ENCODE peak calls at places on chromosome 6, in ten cellular contexts. X is stomach, C is ovary, W is A549, R is sigmoid colon, F is IMR-90, Y is uterus, H is heart left ventricle, V is adrenal gland, P is tibial nerve. D is an unnamed sample. For H3K4me1, the result is how much of the 10 kb centered on the place peaks cover.

GRCh38 chr6:45822269-45822812 is 193.3 kb downstream of the CLIC5 start:
- DNase-seq in X (no peak), C (no peak), W (no peak), R (no peak), F (no peak), Y (no peak), H (no peak), V (no peak), P (no peak), D (no peak)

GRCh38 chr6:79010422-79010821 is 67.6 kb downstream of the PHIP start:
- DNase-seq in X (no peak), C (no peak), W (no peak), R (no peak), F (no peak), Y (no peak), H (no peak), V (no peak), P (no peak), D (no peak)

GRCh38 chr6:44002071-44002590 is 125.1 kb downstream of the MRPL14 start:
- DNase-seq in X (no peak), C (no peak), W (no peak), R (no peak), F (no peak), Y (no peak), H (no peak), V (no peak), P (no peak), D (no peak)

GRCh38 chr6:142542704-142543233 is 241.0 kb downstream of the ADGRG6 start:
- DNase-seq in X (peak), C (peak), W (no peak), R (peak), F (peak), Y (peak), H (peak), V (peak), P (peak), D (peak)

GRCh38 chr6:20198764-20199174 is 13.5 kb downstream of the MBOAT1 start:
- DNase-seq in X (no peak), C (no peak), W (no peak), R (no peak), F (no peak), Y (no peak), H (no peak), V (no peak), P (no peak), D (no peak)

GRCh38 chr6:151609146-151609962 is 115.5 kb downstream of the CCDC170 start:
- DNase-seq in X (no peak), C (peak), W (no peak), R (peak), F (no peak), Y (peak), H (peak), V (peak), P (peak), D (no peak)

GRCh38 chr6:19664878-19665715 is 172.1 kb upstream of the ID4 start:
- DNase-seq in X (no peak), C (no peak), W (no peak), R (no peak), F (no peak), Y (no peak), H (no peak), V (no peak), P (no peak), D (no peak)

GRCh38 chr6:144478487-144478886 is 193.4 kb downstream of the UTRN start:
- DNase-seq in X (no peak), C (peak), W (no peak), R (no peak), F (no peak), Y (peak), H (peak), V (no peak), P (peak), D (peak)

GRCh38 chr6:33313709-33314514 is at the start of gene TAPBP:
- DNase-seq in X (peak), C (peak), W (peak), R (peak), F (peak), Y (peak), H (peak), V (peak), P (peak), D (peak)

GRCh38 chr6:90892271-90892670 is 305.4 kb upstream of the MAP3K7 start:
- DNase-seq in X (no peak), C (no peak), W (no peak), R (no peak), F (no peak), Y (no peak), H (no peak), V (no peak), P (no peak), D (no peak)

GRCh38 chr6:41539204-41539603 is 7.0 kb upstream of the FOXP4 start:
- DNase-seq in X (no peak), C (no peak), W (no peak), R (no peak), F (no peak), Y (no peak), H (no peak), V (no peak), P (no peak), D (no peak)

GRCh38 chr6:18244251-18244650 is 20.1 kb downstream of the DEK start:
- DNase-seq in X (no peak), C (no peak), W (no peak), R (no peak), F (no peak), Y (no peak), H (no peak), V (no peak), P (no peak), D (no peak)

GRCh38 chr6:18246205-18246604 is 18.1 kb downstream of the DEK start:
- DNase-seq in X (no peak), C (no peak), W (no peak), R (no peak), F (no peak), Y (no peak), H (no peak), V (no peak), P (no peak), D (no peak)

GRCh38 chr6:18245079-18245478 is 19.3 kb downstream of the DEK start:
- DNase-seq in X (no peak), C (no peak), W (no peak), R (no peak), F (no peak), Y (no peak), H (no peak), V (no peak), P (no peak), D (no peak)

GRCh38 chr6:18247002-18247401 is 17.3 kb downstream of the DEK start:
- DNase-seq in X (no peak), C (no peak), W (no peak), R (no peak), F (no peak), Y (no peak), H (no peak), V (no peak), P (no peak), D (no peak)

DNA sequence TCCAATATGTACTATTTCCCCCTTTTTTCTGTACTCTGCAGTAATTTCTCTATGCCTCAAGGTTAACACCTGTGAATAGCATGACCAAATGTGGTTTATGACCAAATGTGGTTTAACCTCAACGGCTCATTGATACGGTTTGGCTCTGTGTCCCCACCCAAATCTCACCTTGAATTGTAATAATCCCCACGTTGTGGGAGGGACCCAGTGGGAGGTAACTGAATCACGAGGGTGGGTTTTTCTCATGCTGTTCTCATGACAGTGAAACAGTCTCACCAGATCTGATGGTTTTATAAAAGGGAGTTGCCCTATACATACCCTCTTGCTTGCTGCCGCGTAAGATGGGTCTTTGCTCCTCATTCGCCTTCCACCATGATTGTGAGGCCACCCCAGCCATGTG is 18.7 kb downstream of the DEK start:
- DNase-seq in X (no peak), C (no peak), W (no peak), R (no peak), F (no peak), Y (no peak), H (no peak), V (no peak), P (no peak), D (no peak)
- TF ChIP-seq POLR2A in X (no peak), C (no peak), W (no peak), R (no peak), F (no peak), Y (no peak), H (no peak), V (no peak), P (no peak), D (no peak)

GRCh38 chr6:111842271-111842822 is 30.9 kb downstream of the FYN start:
- DNase-seq in X (no peak), C (no peak), W (no peak), R (no peak), F (no peak), Y (no peak), H (no peak), V (no peak), P (no peak), D (no peak)

GRCh38 chr6:111838749-111839484 is 34.3 kb downstream of the FYN start:
- DNase-seq in X (no peak), C (no peak), W (no peak), R (no peak), F (no peak), Y (no peak), H (no peak), V (no peak), P (no peak), D (no peak)

GRCh38 chr6:111842891-111843290 is 30.4 kb downstream of the FYN start:
- DNase-seq in X (no peak), C (no peak), W (no peak), R (no peak), F (peak), Y (no peak), H (no peak), V (no peak), P (no peak), D (no peak)

GRCh38 chr6:111841822-111842221 is 31.4 kb downstream of the FYN start:
- DNase-seq in X (peak), C (no peak), W (no peak), R (no peak), F (peak), Y (no peak), H (no peak), V (peak), P (peak), D (no peak)

GRCh38 chr6:111840821-111841220 is 32.4 kb downstream of the FYN start:
- DNase-seq in X (no peak), C (no peak), W (no peak), R (no peak), F (no peak), Y (no peak), H (no peak), V (no peak), P (no peak), D (no peak)
- H3K4me1 ChIP-seq in X (half or more), C (under half), W (under half), R (under half), F (under half), Y (under half), H (half or more), V (under half), P (under half), D (under half)

GRCh38 chr6:160455484-160456213 is 107.5 kb downstream of the SLC22A3 start:
- DNase-seq in X (peak), C (peak), W (peak), R (peak), F (peak), Y (peak), H (peak), V (peak), P (peak), D (peak)

GRCh38 chr6:160450849-160451248 is 102.7 kb downstream of the SLC22A3 start:
- DNase-seq in X (no peak), C (no peak), W (no peak), R (no peak), F (no peak), Y (no peak), H (no peak), V (no peak), P (no peak), D (no peak)

GRCh38 chr6:160457843-160458242 is 109.7 kb downstream of the SLC22A3 start:
- DNase-seq in X (no peak), C (no peak), W (no peak), R (no peak), F (no peak), Y (no peak), H (no peak), V (no peak), P (no peak), D (no peak)

GRCh38 chr6:160454303-160454702 is 106.1 kb downstream of the SLC22A3 start:
- DNase-seq in X (no peak), C (no peak), W (no peak), R (no peak), F (no peak), Y (no peak), H (no peak), V (no peak), P (no peak), D (no peak)

GRCh38 chr6:160456214-160456546 is 108.0 kb downstream of the SLC22A3 start:
- DNase-seq in X (no peak), C (no peak), W (no peak), R (no peak), F (no peak), Y (no peak), H (no peak), V (no peak), P (no peak), D (no peak)
- TF ChIP-seq CTCF in X (peak), C (no peak), W (no peak), R (no peak), F (no peak), Y (no peak), H (no peak), V (no peak), P (no peak), D (no peak)

GRCh38 chr6:71287038-71287437 is 1.6 kb upstream of the OGFRL1 start:
- DNase-seq in X (no peak), C (no peak), W (no peak), R (peak), F (peak), Y (no peak), H (no peak), V (peak), P (peak), D (no peak)

GRCh38 chr6:71289802-71290175 is 1.2 kb downstream of the OGFRL1 start:
- DNase-seq in X (no peak), C (no peak), W (no peak), R (no peak), F (no peak), Y (no peak), H (no peak), V (no peak), P (no peak), D (no peak)

GRCh38 chr6:71287926-71288227 is 734 bp upstream of the OGFRL1 start:
- DNase-seq in X (no peak), C (no peak), W (no peak), R (no peak), F (no peak), Y (no peak), H (no peak), V (no peak), P (no peak), D (no peak)

GRCh38 chr6:71289039-71289801 is 609 bp downstream of the OGFRL1 start:
- DNase-seq in X (no peak), C (peak), W (no peak), R (peak), F (no peak), Y (peak), H (peak), V (peak), P (no peak), D (no peak)

GRCh38 chr6:71288228-71289038 is at the start of gene OGFRL1:
- DNase-seq in X (peak), C (peak), W (peak), R (peak), F (peak), Y (peak), H (peak), V (peak), P (peak), D (peak)
- TF ChIP-seq POLR2A in X (no peak), C (peak), W (peak), R (peak), F (peak), Y (peak), H (no peak), V (peak), P (peak), D (peak)

GRCh38 chr6:14276667-14277404 is 159.3 kb downstream of the CD83 start:
- DNase-seq in X (no peak), C (no peak), W (no peak), R (no peak), F (peak), Y (no peak), H (no peak), V (peak), P (no peak), D (no peak)
- H3K4me1 ChIP-seq in X (under half), C (under half), W (under half), R (under half), F (under half), Y (under half), H (under half), V (under half), P (under half), D (under half)